ENCODE peak calls at places on chromosomes 1 and 21, in seven cellular contexts. N, M, J, I, Z, V and H are unnamed samples.

GRCh38 chr1:20787100-20787774 is at the start of gene HP1BP3:
- DNase-seq in N (peak; percentile 86), V (peak; percentile 86), I (no peak), J (peak; percentile 78), Z (peak; percentile 90), M (peak; percentile 44), H (peak; percentile 74)

GRCh38 chr1:9258629-9259028 is 24.1 kb downstream of the H6PD start:
- DNase-seq in J (no peak), V (no peak), I (no peak), N (no peak), M (no peak), Z (no peak), H (no peak)

GRCh38 chr1:150477733-150478132 is 9.5 kb upstream of the TARS2 start:
- DNase-seq in Z (peak; percentile 42), M (no peak), N (no peak), I (no peak), J (no peak), V (no peak), H (peak; percentile 20)

GRCh38 chr1:10939654-10940450 is 72.6 kb upstream of the TARDBP start:
- DNase-seq in N (no peak), M (no peak), J (no peak), V (peak; percentile 62), Z (no peak), I (peak; percentile 32), H (no peak)

GRCh38 chr21:37449302-37449937 is 82.8 kb downstream of the DYRK1A start:
- DNase-seq in V (no peak), M (no peak), Z (no peak), N (no peak), J (no peak), I (no peak), H (no peak)

GRCh38 chr1:43285269-43285986 is at the start of gene C1orf210:
- DNase-seq in V (no peak), N (no peak), M (no peak), J (peak; percentile 96), I (no peak), Z (peak; percentile 91), H (peak; percentile 97)

GRCh38 chr1:29379438-29380073 is 143.2 kb downstream of the PTPRU start:
- DNase-seq in J (no peak), Z (no peak), M (no peak), I (peak; percentile 17), N (no peak), V (no peak), H (no peak)

GRCh38 chr1:239563680-239564079 is 177.3 kb downstream of the CHRM3 start:
- DNase-seq in N (no peak), Z (no peak), I (no peak), V (no peak), M (no peak), J (no peak), H (no peak)

GRCh38 chr1:154960446-154961136 is 991 bp downstream of the PYGO2 start:
- DNase-seq in V (no peak), I (no peak), J (no peak), N (peak; percentile 1), Z (no peak), M (no peak), H (no peak)

GRCh38 chr1:9149151-9149550 is 20.2 kb upstream of the GPR157 start:
- DNase-seq in N (no peak), Z (no peak), V (no peak), M (no peak), J (no peak), I (no peak), H (no peak)

GRCh38 chr1:101027194-101027772 is 1.7 kb upstream of the DPH5 start:
- DNase-seq in I (no peak), Z (no peak), V (no peak), N (no peak), M (no peak), J (no peak), H (no peak)

GRCh38 chr21:35648512-35648911 is 411.8 kb downstream of the SETD4 start:
- DNase-seq in M (no peak), V (no peak), N (no peak), J (peak; percentile 47), Z (no peak), I (no peak), H (no peak)

GRCh38 chr1:99005537-99005942 is 879 bp upstream of the PLPPR5 start:
- DNase-seq in V (no peak), Z (no peak), I (no peak), J (no peak), M (no peak), N (no peak), H (no peak)

GRCh38 chr1:37599940-37600339 is 4.2 kb upstream of the GNL2 start:
- DNase-seq in I (no peak), J (no peak), V (no peak), M (no peak), N (no peak), Z (no peak), H (no peak)

GRCh38 chr1:234481771-234482170 is 2.8 kb upstream of the TARBP1 start:
- DNase-seq in Z (no peak), I (no peak), V (no peak), J (no peak), M (no peak), N (no peak), H (no peak)

GRCh38 chr21:44962481-44962966 is 22.7 kb downstream of the SLX9 start:
- DNase-seq in N (no peak), V (no peak), Z (no peak), J (peak; percentile 42), I (peak; percentile 81), M (peak; percentile 99), H (no peak)

DNA sequence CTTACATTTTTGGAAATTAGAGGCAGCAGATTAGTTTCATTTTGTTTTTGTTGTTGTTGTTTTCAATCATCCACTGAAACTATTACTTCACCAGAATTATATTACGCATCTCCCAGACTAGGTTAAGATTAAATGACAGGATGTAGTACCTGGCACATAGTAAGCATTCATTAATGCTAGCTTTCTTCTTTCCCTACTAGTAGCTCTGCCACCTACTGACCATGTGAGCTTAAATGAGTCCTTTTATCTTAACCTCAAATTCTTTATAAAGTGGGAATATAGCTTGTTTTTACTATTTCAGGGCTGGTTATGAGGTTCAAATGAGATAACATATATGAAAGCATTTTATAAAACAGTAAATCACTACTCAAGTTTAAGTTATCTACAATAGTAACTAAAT is 10.2 kb upstream of the ASPM start:
- DNase-seq in Z (no peak), V (no peak), I (no peak), J (no peak), N (no peak), M (no peak), H (no peak)
- TF ChIP-seq CTCF in Z (no peak), V (no peak), I (no peak), J (no peak), N (no peak), M (peak; percentile 19), H (no peak)

DNA sequence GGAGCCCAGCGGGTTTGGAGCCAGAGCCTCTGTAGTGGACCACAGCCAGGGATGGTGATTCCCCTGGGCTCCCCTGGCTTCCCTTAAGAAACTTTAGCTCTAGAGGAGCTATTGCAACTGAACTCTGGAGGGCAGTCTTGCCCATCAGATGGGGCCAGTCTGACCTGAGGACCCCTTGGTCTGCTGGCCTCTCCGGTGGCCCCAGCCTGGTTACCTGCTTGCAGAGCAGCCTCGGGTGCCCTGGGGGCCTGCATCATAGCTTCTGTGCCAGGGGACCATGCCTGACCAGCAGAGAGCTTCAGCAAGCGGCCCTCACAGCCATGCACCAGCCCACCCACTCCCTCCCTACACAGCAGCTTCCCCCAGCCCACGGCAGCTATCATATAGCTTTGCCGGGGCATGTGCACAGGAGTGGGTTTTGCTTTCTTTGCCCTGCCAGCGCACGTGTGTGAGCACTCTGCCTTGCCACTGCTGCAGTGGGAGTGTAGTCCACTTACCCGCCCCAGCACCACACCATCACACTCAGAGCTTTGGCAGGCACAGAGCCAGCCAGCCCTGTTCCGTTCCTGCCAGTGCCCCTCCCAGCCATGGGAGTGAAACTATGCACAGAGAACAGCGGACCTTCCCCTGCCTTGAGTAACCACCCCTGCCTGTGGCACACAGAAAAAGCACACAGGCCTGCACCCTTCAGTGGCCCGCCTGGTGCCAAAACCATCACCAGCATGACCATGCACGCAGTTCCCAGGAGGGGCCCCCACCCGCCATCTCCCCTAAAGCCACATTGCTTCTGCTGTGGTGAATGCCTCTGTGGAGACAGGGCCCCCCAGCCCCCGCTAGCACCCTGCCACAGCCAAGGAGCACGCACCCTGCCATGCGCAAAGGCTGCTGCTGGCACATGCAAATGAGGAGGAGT is 442.9 kb upstream of the NEGR1 start:
- DNase-seq in I (no peak), V (no peak), M (no peak), N (no peak), J (no peak), Z (no peak), H (no peak)
- TF ChIP-seq CTCF in I (no peak), V (no peak), M (no peak), N (no peak), J (no peak), Z (no peak), H (no peak)

GRCh38 chr1:15326691-15327530 is 79.9 kb downstream of the FHAD1 start:
- DNase-seq in Z (no peak), J (no peak), V (no peak), I (peak; percentile 81), M (peak; percentile 96), N (no peak), H (no peak)

GRCh38 chr1:15328245-15328784 is 81.3 kb downstream of the FHAD1 start:
- DNase-seq in J (no peak), I (no peak), N (no peak), Z (no peak), V (no peak), M (no peak), H (no peak)

GRCh38 chr1:15330028-15330427 is 79.7 kb upstream of the EFHD2 start:
- DNase-seq in N (no peak), J (no peak), I (no peak), Z (no peak), M (no peak), V (no peak), H (no peak)

GRCh38 chr1:15329481-15329815 is 80.2 kb upstream of the EFHD2 start:
- DNase-seq in Z (no peak), V (no peak), I (no peak), N (no peak), J (no peak), M (no peak), H (no peak)

GRCh38 chr1:15328785-15329480 is 80.8 kb upstream of the EFHD2 start:
- DNase-seq in M (peak; percentile 95), J (peak; percentile 89), Z (no peak), V (no peak), I (no peak), N (peak; percentile 47), H (no peak)
- TF ChIP-seq CTCF in M (peak; percentile 30), J (peak; percentile 74), Z (no peak), V (peak; percentile 28), I (no peak), N (peak; percentile 55), H (no peak)

GRCh38 chr21:41610042-41610839 is 102.3 kb upstream of the TMPRSS2 start:
- DNase-seq in Z (peak; percentile 80), V (no peak), N (peak; percentile 48), J (peak; percentile 85), I (no peak), M (no peak), H (peak; percentile 66)

GRCh38 chr21:41611441-41611840 is 103.5 kb upstream of the TMPRSS2 start:
- DNase-seq in I (no peak), M (no peak), Z (no peak), J (no peak), N (no peak), V (no peak), H (no peak)

GRCh38 chr21:41612674-41613250 is 104.8 kb upstream of the TMPRSS2 start:
- DNase-seq in J (peak; percentile 65), M (peak; percentile 99), I (peak; percentile 79), N (peak; percentile 83), V (no peak), Z (peak; percentile 66), H (peak; percentile 72)

GRCh38 chr21:41613421-41613998 is 105.6 kb upstream of the TMPRSS2 start:
- DNase-seq in Z (no peak), N (no peak), I (no peak), M (no peak), V (no peak), J (no peak), H (no peak)

GRCh38 chr21:41611966-41612606 is 104.1 kb upstream of the TMPRSS2 start:
- DNase-seq in J (peak; percentile 52), Z (peak; percentile 75), V (no peak), N (no peak), M (no peak), I (no peak), H (peak; percentile 61)
- TF ChIP-seq CTCF in J (no peak), Z (peak; percentile 69), V (peak; percentile 34), N (no peak), M (peak; percentile 35), I (no peak), H (peak; percentile 29)